ENCODE peak calls at places on chromosomes 13 and 19, in four cellular contexts. One of them, this sample, is unnamed.

GRCh38 chr19:4456843-4457653 is 546 bp downstream of the UBXN6 start:
- DNase-seq in K562: peak; percentile 91
- DNase-seq in SK-N-SH: peak; percentile 98
- DNase-seq in WTC11: peak; percentile 72
- DNase-seq in this sample: peak; percentile 78

GRCh38 chr13:29564828-29565227 is 30.7 kb downstream of the SLC7A1 start:
- DNase-seq in K562: no peak
- DNase-seq in SK-N-SH: no peak
- DNase-seq in WTC11: no peak
- DNase-seq in this sample: no peak

GRCh38 chr13:93386191-93386590 is 159.6 kb downstream of the GPC6 start:
- DNase-seq in K562: no peak
- DNase-seq in SK-N-SH: no peak
- DNase-seq in WTC11: no peak
- DNase-seq in this sample: no peak

GRCh38 chr13:78587395-78587794 is 16.0 kb downstream of the POU4F1 start:
- DNase-seq in K562: no peak
- DNase-seq in SK-N-SH: no peak
- DNase-seq in WTC11: no peak
- DNase-seq in this sample: no peak

GRCh38 chr19:34017024-34017423 is 155.3 kb upstream of the LSM14A start:
- DNase-seq in K562: no peak
- DNase-seq in SK-N-SH: no peak
- DNase-seq in WTC11: no peak
- DNase-seq in this sample: no peak

GRCh38 chr13:43865892-43866291 is 13.6 kb downstream of the CCDC122 start:
- DNase-seq in K562: no peak
- DNase-seq in SK-N-SH: no peak
- DNase-seq in WTC11: no peak
- DNase-seq in this sample: no peak

GRCh38 chr13:75173457-75174356 is 308.3 kb downstream of the TBC1D4 start:
- DNase-seq in K562: no peak
- DNase-seq in SK-N-SH: no peak
- DNase-seq in WTC11: no peak
- DNase-seq in this sample: no peak

GRCh38 chr19:41691268-41691970 is 3.3 kb upstream of the CEACAM7 start:
- DNase-seq in K562: peak; percentile 51
- DNase-seq in SK-N-SH: peak; percentile 67
- DNase-seq in WTC11: peak; percentile 69
- DNase-seq in this sample: peak; percentile 58

GRCh38 chr13:44653261-44653660 is 77.1 kb upstream of the TSC22D1 start:
- DNase-seq in K562: no peak
- DNase-seq in SK-N-SH: no peak
- DNase-seq in WTC11: no peak
- DNase-seq in this sample: no peak

GRCh38 chr13:48155850-48156249 is 60.9 kb upstream of the MED4 start:
- DNase-seq in K562: no peak
- DNase-seq in SK-N-SH: no peak
- DNase-seq in WTC11: no peak
- DNase-seq in this sample: no peak

GRCh38 chr13:48154671-48155070 is 59.8 kb upstream of the MED4 start:
- DNase-seq in K562: no peak
- DNase-seq in SK-N-SH: no peak
- DNase-seq in WTC11: no peak
- DNase-seq in this sample: no peak

GRCh38 chr13:48158290-48158689 is 63.4 kb upstream of the MED4 start:
- DNase-seq in K562: no peak
- DNase-seq in SK-N-SH: no peak
- DNase-seq in WTC11: no peak
- DNase-seq in this sample: no peak

GRCh38 chr13:48158915-48159314 is 64.0 kb upstream of the MED4 start:
- DNase-seq in K562: no peak
- DNase-seq in SK-N-SH: no peak
- DNase-seq in WTC11: no peak
- DNase-seq in this sample: no peak

DNA sequence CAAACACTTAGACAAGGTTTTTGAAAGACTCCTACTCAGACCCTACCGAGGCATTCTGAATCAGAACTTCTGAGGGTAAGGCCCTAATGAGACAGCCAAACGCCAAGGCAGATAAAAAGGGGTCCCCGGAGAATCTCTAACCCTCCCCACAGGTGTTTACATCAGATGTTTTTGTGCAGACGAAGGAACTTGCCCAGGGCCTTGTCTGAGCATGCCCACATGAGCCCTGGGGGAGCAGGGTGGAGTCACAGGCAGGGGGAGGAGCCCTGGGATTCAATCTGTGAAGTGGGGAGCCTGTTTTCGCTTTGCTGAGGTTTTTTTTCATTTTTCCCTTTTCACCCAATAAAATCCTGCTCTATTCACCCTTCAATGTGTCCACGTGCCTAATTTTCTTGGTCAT is 61.6 kb upstream of the MED4 start:
- DNase-seq in K562: peak; percentile 19
- DNase-seq in SK-N-SH: no peak
- DNase-seq in WTC11: peak; percentile 29
- DNase-seq in this sample: peak; percentile 58
- TF ChIP-seq TEAD4 in K562: no peak
- TF ChIP-seq TEAD4 in SK-N-SH: no peak
- TF ChIP-seq TEAD4 in WTC11: no peak
- TF ChIP-seq TEAD4 in this sample: no peak

GRCh38 chr19:18265611-18265981 is 8.7 kb downstream of the IQCN start:
- DNase-seq in K562: no peak
- DNase-seq in SK-N-SH: no peak
- DNase-seq in WTC11: no peak
- DNase-seq in this sample: no peak

GRCh38 chr19:18264428-18264827 is 9.8 kb downstream of the IQCN start:
- DNase-seq in K562: no peak
- DNase-seq in SK-N-SH: no peak
- DNase-seq in WTC11: no peak
- DNase-seq in this sample: no peak

GRCh38 chr19:18263324-18264215 is 10.7 kb downstream of the IQCN start:
- DNase-seq in K562: no peak
- DNase-seq in SK-N-SH: no peak
- DNase-seq in WTC11: no peak
- DNase-seq in this sample: no peak

GRCh38 chr19:18264956-18265610 is 9.2 kb downstream of the IQCN start:
- DNase-seq in K562: no peak
- DNase-seq in SK-N-SH: no peak
- DNase-seq in WTC11: no peak
- DNase-seq in this sample: no peak

DNA sequence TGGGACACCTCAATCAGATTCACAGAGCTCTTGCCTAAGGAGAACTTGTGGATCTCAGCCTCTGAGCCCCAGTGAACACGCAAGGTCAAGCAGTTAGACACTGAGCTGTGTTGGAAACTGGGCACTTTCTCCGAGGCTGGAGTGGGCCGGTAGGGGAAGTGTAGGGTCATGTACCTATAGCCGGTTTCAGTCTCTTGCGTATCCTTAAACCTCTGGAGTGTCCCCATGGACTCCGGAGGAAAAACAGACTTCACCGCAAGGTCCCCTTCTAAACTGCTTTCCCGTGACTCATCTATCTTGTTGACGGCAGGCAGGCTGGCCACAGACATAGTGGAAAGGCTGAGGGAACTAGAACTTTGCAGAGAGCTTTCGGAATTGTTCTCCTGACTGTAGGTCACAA is 11.3 kb downstream of the IQCN start:
- DNase-seq in K562: peak; percentile 44
- DNase-seq in SK-N-SH: no peak
- DNase-seq in WTC11: no peak
- DNase-seq in this sample: no peak
- TF ChIP-seq TEAD4 in K562: no peak
- TF ChIP-seq TEAD4 in SK-N-SH: no peak
- TF ChIP-seq TEAD4 in WTC11: no peak
- TF ChIP-seq TEAD4 in this sample: no peak

GRCh38 chr19:35205733-35206323 is 22.7 kb downstream of the FAM187B start:
- DNase-seq in K562: peak; percentile 16
- DNase-seq in SK-N-SH: no peak
- DNase-seq in WTC11: no peak
- DNase-seq in this sample: no peak

GRCh38 chr19:35206379-35206778 is 22.2 kb downstream of the FAM187B start:
- DNase-seq in K562: no peak
- DNase-seq in SK-N-SH: no peak
- DNase-seq in WTC11: no peak
- DNase-seq in this sample: peak; percentile 26

GRCh38 chr19:35202722-35203674 is 25.5 kb downstream of the FAM187B start:
- DNase-seq in K562: no peak
- DNase-seq in SK-N-SH: no peak
- DNase-seq in WTC11: peak; percentile 54
- DNase-seq in this sample: no peak

GRCh38 chr19:35206855-35207254 is 21.7 kb downstream of the FAM187B start:
- DNase-seq in K562: peak; percentile 4
- DNase-seq in SK-N-SH: no peak
- DNase-seq in WTC11: no peak
- DNase-seq in this sample: no peak

GRCh38 chr19:35204799-35205732 is 23.5 kb downstream of the FAM187B start:
- DNase-seq in K562: peak; percentile 52
- DNase-seq in SK-N-SH: no peak
- DNase-seq in WTC11: no peak
- DNase-seq in this sample: no peak
- TF ChIP-seq TEAD4 in K562: peak; percentile 93
- TF ChIP-seq TEAD4 in SK-N-SH: no peak
- TF ChIP-seq TEAD4 in WTC11: no peak
- TF ChIP-seq TEAD4 in this sample: peak; percentile 75

GRCh38 chr13:97555034-97555433 is 121.1 kb downstream of the RAP2A start:
- DNase-seq in K562: no peak
- DNase-seq in SK-N-SH: no peak
- DNase-seq in WTC11: no peak
- DNase-seq in this sample: no peak

GRCh38 chr13:97559030-97559429 is 125.1 kb downstream of the RAP2A start:
- DNase-seq in K562: no peak
- DNase-seq in SK-N-SH: no peak
- DNase-seq in WTC11: no peak
- DNase-seq in this sample: no peak

GRCh38 chr13:97561182-97561581 is 127.2 kb downstream of the RAP2A start:
- DNase-seq in K562: no peak
- DNase-seq in SK-N-SH: no peak
- DNase-seq in WTC11: no peak
- DNase-seq in this sample: no peak

GRCh38 chr13:97562962-97563361 is 129.0 kb downstream of the RAP2A start:
- DNase-seq in K562: no peak
- DNase-seq in SK-N-SH: no peak
- DNase-seq in WTC11: no peak
- DNase-seq in this sample: no peak

GRCh38 chr13:97559981-97560380 is 126.0 kb downstream of the RAP2A start:
- DNase-seq in K562: no peak
- DNase-seq in SK-N-SH: no peak
- DNase-seq in WTC11: no peak
- DNase-seq in this sample: no peak
- TF ChIP-seq TEAD4 in K562: no peak
- TF ChIP-seq TEAD4 in SK-N-SH: no peak
- TF ChIP-seq TEAD4 in WTC11: no peak
- TF ChIP-seq TEAD4 in this sample: no peak

GRCh38 chr13:42219870-42220269 is 52.1 kb upstream of the AKAP11 start:
- DNase-seq in K562: no peak
- DNase-seq in SK-N-SH: no peak
- DNase-seq in WTC11: no peak
- DNase-seq in this sample: no peak
- TF ChIP-seq TEAD4 in K562: no peak
- TF ChIP-seq TEAD4 in SK-N-SH: no peak
- TF ChIP-seq TEAD4 in WTC11: no peak
- TF ChIP-seq TEAD4 in this sample: no peak

DNA sequence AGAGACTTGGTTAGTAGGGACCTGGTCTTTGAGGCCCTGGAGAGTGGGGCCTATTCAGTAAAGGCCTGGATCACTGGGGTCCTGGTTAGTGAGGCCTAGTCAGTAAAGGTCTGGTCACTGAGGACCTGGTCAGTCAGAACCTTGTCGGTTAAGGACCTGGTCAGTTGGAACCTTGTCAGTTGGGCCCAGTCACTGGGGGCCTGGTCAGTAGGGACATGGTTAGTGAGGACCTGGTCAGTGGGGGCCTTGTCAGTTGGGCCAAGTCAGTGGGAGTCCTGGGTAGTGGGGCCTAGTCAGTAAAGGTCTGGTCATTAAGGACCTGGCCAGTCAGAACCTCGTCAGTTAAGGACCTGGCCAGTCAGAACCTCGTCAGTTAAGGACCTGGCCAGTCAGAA is 43.2 kb upstream of the TPM4 start:
- DNase-seq in K562: no peak
- DNase-seq in SK-N-SH: no peak
- DNase-seq in WTC11: no peak
- DNase-seq in this sample: no peak
- TF ChIP-seq TEAD4 in K562: no peak
- TF ChIP-seq TEAD4 in SK-N-SH: no peak
- TF ChIP-seq TEAD4 in WTC11: no peak
- TF ChIP-seq TEAD4 in this sample: no peak

DNA sequence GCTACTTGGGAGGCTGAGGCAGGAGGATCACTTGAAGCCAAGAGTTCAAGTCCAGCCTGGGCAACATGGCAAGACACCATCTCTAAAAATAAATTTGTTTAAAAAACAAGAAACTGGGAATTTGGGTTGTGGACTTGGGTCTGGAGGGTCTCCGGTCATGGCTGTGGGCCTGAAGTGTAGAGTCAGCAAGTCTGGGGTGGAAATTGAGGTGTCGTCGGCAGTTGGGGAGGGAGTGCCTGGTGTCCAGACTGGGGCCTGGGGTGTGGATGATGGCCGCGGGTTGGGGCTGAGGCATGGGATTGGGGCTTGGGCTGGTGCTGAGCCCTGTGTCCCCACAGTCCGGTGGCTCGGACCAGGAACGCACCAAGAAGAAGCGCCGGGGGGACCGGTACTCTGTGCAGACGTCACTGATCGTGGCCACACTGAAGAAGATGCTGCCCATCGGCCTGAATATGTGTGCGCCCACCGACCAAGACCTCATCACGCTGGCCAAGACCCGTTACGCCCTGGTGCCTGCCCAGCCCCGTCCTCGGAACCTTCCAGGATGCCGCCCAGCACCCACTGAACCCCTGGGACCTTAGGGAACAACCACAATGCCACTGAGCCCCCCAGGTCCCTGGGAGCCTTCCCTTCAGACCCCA is 91.6 kb downstream of the RYR1 start:
- DNase-seq in K562: no peak
- DNase-seq in SK-N-SH: no peak
- DNase-seq in WTC11: no peak
- DNase-seq in this sample: no peak
- TF ChIP-seq TEAD4 in K562: no peak
- TF ChIP-seq TEAD4 in SK-N-SH: no peak
- TF ChIP-seq TEAD4 in WTC11: no peak
- TF ChIP-seq TEAD4 in this sample: no peak

GRCh38 chr13:23456437-23456836 is 22.9 kb upstream of the SACS start:
- DNase-seq in K562: no peak
- DNase-seq in SK-N-SH: no peak
- DNase-seq in WTC11: no peak
- DNase-seq in this sample: no peak
- TF ChIP-seq TEAD4 in K562: no peak
- TF ChIP-seq TEAD4 in SK-N-SH: no peak
- TF ChIP-seq TEAD4 in WTC11: no peak
- TF ChIP-seq TEAD4 in this sample: no peak

This sample was measured in H1.